ENCODE peak calls at places on chromosomes 11 and 22, in six cellular contexts. K, M, S, T, L and U are unnamed samples. For H3K4me1, the result is how much of the 10 kb centered on the place peaks cover.

GRCh38 chr11:71298016-71298550 is 45.7 kb upstream of the SHANK2 start:
- DNase-seq in K (no peak), M (peak), S (no peak), T (no peak), L (no peak), U (peak)

GRCh38 chr22:48089601-48090331 is 1327.3 kb downstream of the TBC1D22A start:
- DNase-seq in K (no peak), M (peak), S (no peak), T (peak), L (no peak), U (peak)

GRCh38 chr11:2884424-2884815 is 1.2 kb downstream of the CDKN1C start:
- DNase-seq in K (no peak), M (peak), S (peak), T (peak), L (no peak), U (no peak)

GRCh38 chr11:128784059-128784804 is 82.9 kb downstream of the KCNJ1 start:
- DNase-seq in K (no peak), M (no peak), S (no peak), T (no peak), L (no peak), U (no peak)

GRCh38 chr11:19311306-19312030 is 70.7 kb upstream of the E2F8 start:
- DNase-seq in K (peak), M (peak), S (peak), T (no peak), L (peak), U (peak)

GRCh38 chr11:70220136-70220535 is 17.0 kb downstream of the FADD start:
- DNase-seq in K (no peak), M (no peak), S (no peak), T (no peak), L (no peak), U (no peak)

GRCh38 chr11:66855574-66856495 is 1.0 kb upstream of the LRFN4 start:
- DNase-seq in K (peak), M (peak), S (peak), T (peak), L (peak), U (peak)

GRCh38 chr11:44589301-44589700 is 23.8 kb downstream of the CD82 start:
- DNase-seq in K (no peak), M (peak), S (no peak), T (no peak), L (no peak), U (no peak)

GRCh38 chr11:95154514-95154913 is 64.9 kb downstream of the ENDOD1 start:
- DNase-seq in K (no peak), M (no peak), S (peak), T (no peak), L (peak), U (peak)

GRCh38 chr11:102114032-102114431 is 3.8 kb downstream of the YAP1 start:
- DNase-seq in K (no peak), M (no peak), S (no peak), T (no peak), L (no peak), U (no peak)

GRCh38 chr11:83724704-83725114 is 438.5 kb upstream of the CCDC90B start:
- DNase-seq in K (no peak), M (no peak), S (no peak), T (no peak), L (no peak), U (peak)

GRCh38 chr22:20111045-20111688 is 4.7 kb upstream of the RANBP1 start:
- DNase-seq in K (no peak), M (no peak), S (no peak), T (peak), L (peak), U (no peak)

GRCh38 chr11:46588131-46588530 is 5.7 kb downstream of the AMBRA1 start:
- DNase-seq in K (no peak), M (no peak), S (no peak), T (no peak), L (no peak), U (no peak)

GRCh38 chr11:68213135-68213515 is at the start of gene KMT5B:
- DNase-seq in K (no peak), M (no peak), S (peak), T (no peak), L (peak), U (no peak)

GRCh38 chr11:68988486-68988885 is 7.7 kb upstream of the MRGPRD start:
- DNase-seq in K (no peak), M (no peak), S (no peak), T (no peak), L (no peak), U (no peak)

GRCh38 chr22:48886604-48887393 is 940.9 kb downstream of the BRD1 start:
- DNase-seq in K (no peak), M (peak), S (no peak), T (peak), L (no peak), U (no peak)

GRCh38 chr22:43833286-43834240 is 21.5 kb upstream of the EFCAB6 start:
- DNase-seq in K (no peak), M (peak), S (no peak), T (peak), L (no peak), U (no peak)

GRCh38 chr11:128814856-128815705 is 52.0 kb downstream of the KCNJ1 start:
- DNase-seq in K (no peak), M (peak), S (peak), T (no peak), L (no peak), U (no peak)

GRCh38 chr22:46664301-46664855 is 44.2 kb downstream of the GRAMD4 start:
- DNase-seq in K (no peak), M (no peak), S (no peak), T (no peak), L (no peak), U (no peak)

GRCh38 chr11:82974135-82974534 is 72.6 kb downstream of the DDIAS start:
- DNase-seq in K (no peak), M (no peak), S (no peak), T (no peak), L (no peak), U (no peak)

GRCh38 chr11:131094828-131095227 is 178.5 kb upstream of the SNX19 start:
- DNase-seq in K (no peak), M (no peak), S (no peak), T (no peak), L (no peak), U (no peak)

GRCh38 chr11:90204832-90205646 is 17.8 kb downstream of the CHORDC1 start:
- DNase-seq in K (peak), M (no peak), S (no peak), T (no peak), L (peak), U (no peak)

GRCh38 chr11:936199-936598 is 10.5 kb downstream of the AP2A2 start:
- DNase-seq in K (no peak), M (no peak), S (no peak), T (no peak), L (no peak), U (no peak)

GRCh38 chr22:38017272-38017920 is 33.0 kb upstream of the SOX10 start:
- DNase-seq in K (no peak), M (peak), S (peak), T (no peak), L (no peak), U (peak)

GRCh38 chr11:70020336-70021214 is 57.5 kb upstream of the ANO1 start:
- DNase-seq in K (no peak), M (no peak), S (no peak), T (peak), L (no peak), U (no peak)

GRCh38 chr11:105577645-105578044 is 32.2 kb upstream of the GRIA4 start:
- DNase-seq in K (peak), M (no peak), S (no peak), T (no peak), L (no peak), U (no peak)

GRCh38 chr11:68259122-68259959 is 12.4 kb downstream of the C11orf24 start:
- DNase-seq in K (no peak), M (no peak), S (no peak), T (no peak), L (no peak), U (no peak)

GRCh38 chr11:69122642-69123431 is 32.9 kb upstream of the SMIM38 start:
- DNase-seq in K (peak), M (no peak), S (peak), T (peak), L (peak), U (peak)

GRCh38 chr11:93718057-93718563 is 23.2 kb downstream of the TAF1D start:
- DNase-seq in K (no peak), M (no peak), S (no peak), T (no peak), L (no peak), U (no peak)

GRCh38 chr22:50545522-50546325 is at the start of gene KLHDC7B:
- DNase-seq in K (no peak), M (no peak), S (no peak), T (peak), L (no peak), U (no peak)

GRCh38 chr22:50544746-50545253 is 899 bp upstream of the KLHDC7B start:
- DNase-seq in K (no peak), M (no peak), S (peak), T (peak), L (no peak), U (no peak)

GRCh38 chr22:50544078-50544745 is 1.5 kb upstream of the KLHDC7B start:
- DNase-seq in K (no peak), M (peak), S (peak), T (peak), L (no peak), U (peak)

GRCh38 chr22:50540352-50540751 is 5.3 kb upstream of the KLHDC7B start:
- DNase-seq in K (no peak), M (no peak), S (no peak), T (peak), L (no peak), U (no peak)

DNA sequence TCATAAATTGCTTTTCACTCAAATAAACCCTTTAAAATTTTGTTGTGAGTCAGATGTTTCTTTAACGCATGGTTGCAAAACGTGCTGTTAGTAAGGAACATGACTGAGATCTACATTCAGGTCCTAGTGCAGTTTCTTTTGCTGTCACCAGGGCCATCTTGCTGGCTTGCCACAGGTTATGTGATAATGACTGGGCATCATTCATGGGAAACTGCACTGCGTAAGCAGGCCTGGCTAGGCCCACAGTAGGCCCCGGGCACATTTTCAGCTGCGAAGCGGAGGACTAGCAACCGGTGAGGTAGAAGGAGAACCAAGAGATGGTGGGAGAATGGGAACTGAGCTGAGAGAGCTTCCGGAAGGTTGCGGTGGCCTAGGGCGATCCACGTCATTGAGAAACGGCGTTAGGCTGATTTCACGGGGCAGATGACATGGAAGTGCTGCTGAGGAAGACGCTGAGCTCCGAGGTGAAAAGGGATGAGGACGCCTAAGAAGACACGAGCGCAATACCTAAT is 3.2 kb upstream of the KLHDC7B start:
- DNase-seq in K (no peak), M (no peak), S (peak), T (peak), L (no peak), U (no peak)
- H3K4me1 ChIP-seq in K (under half), M (under half), S (under half), T (half or more), L (half or more), U (under half)

DNA sequence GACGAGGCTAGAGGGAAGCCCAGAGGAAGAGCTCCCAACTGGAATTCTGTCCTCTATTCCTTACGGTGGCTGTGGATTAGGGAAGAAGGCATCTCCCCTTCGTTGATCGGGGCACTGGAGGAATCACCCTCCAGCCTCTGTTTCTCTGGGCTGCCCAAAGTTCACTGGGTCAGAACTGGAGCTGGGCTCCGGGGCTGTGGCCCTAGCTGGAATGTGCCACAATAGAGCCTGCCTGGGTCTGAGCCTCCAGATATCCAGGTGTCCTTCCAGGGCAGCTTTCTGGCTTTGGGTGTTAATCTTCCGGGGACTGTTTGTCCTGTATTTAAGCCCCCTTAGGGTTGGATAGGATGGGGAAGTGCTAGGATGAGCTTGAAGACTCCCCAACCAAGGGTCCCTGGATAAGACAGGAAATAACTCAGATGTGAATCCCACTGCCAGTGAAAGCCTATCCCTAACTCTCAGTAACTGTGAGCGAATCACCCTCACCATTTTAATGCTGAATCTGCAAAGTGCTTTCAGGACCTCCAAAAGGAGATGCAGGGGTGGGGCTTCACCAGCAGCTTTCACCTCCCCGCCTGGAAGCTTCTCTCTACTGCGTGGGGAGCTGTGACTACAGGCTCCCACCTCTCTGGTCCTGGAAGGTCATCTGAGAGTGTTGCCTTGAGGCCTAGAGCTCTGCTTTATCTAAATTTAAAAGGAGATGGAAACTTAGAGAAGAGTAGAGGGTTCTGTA is 9.5 kb downstream of the YPEL4 start:
- DNase-seq in K (no peak), M (no peak), S (no peak), T (no peak), L (no peak), U (no peak)
- TF ChIP-seq POLR2AphosphoS5 in K (no peak), M (no peak), S (no peak), T (no peak), L (no peak), U (no peak)

GRCh38 chr11:61581931-61582330 is 1.1 kb upstream of the SYT7 start:
- DNase-seq in K (no peak), M (no peak), S (no peak), T (no peak), L (no peak), U (no peak)

GRCh38 chr11:61578819-61579218 is 2.1 kb downstream of the SYT7 start:
- DNase-seq in K (no peak), M (no peak), S (no peak), T (no peak), L (no peak), U (no peak)

GRCh38 chr11:61579398-61580291 is 1.2 kb downstream of the SYT7 start:
- DNase-seq in K (no peak), M (no peak), S (no peak), T (no peak), L (no peak), U (no peak)

GRCh38 chr11:61580292-61580888 is 486 bp downstream of the SYT7 start:
- DNase-seq in K (no peak), M (no peak), S (no peak), T (peak), L (no peak), U (no peak)

DNA sequence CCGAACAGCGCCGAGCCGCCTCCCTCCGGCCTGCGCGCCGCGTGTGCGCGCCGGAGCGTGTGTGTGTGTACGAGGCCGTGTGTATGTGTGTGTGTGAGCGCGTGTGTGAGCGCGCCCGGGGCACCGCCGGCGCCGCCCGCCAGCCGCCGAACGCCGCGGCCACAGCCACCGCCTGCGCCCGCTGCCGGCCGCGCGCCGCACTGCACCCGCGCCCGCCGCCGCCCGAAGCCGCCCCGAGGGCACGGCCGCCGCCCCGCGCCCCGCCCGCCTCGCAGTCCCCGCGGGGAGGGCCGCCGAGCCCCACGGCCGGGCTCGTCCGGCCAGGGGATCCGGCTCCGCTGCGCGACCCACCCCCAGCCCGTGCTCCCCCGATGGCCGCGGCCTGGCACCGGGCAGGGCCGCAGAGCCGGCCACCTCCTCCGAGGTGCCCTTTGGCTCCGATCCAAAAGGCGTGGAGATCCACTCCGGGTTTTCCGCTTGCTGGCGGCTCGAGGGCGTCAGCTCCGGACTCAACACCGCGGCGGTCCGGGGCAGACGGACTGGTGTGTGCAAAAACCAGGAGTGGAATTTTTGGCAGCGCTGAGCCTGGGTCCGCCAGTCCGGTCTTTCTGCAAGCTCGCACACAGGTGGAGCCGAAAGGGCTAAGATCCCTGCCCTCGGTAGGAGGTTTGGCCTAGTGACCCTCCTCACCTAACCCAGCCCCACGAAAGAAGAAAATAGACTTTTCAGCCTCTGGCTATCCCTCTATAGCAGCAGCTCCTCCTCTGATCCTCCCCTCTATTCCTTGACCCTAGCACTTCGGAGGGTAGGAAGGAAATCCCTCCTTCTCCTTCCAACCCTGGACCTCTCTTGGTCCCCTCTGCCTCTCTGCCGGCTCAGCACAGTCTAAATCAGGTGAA is at the start of gene SYT7:
- DNase-seq in K (peak), M (peak), S (peak), T (peak), L (peak), U (peak)
- H3K4me3 ChIP-seq in K (peak), M (peak), S (peak), T (peak), L (peak), U (peak)

GRCh38 chr11:27390959-27391326 is 27.9 kb upstream of the CCDC34 start:
- DNase-seq in K (no peak), M (no peak), S (no peak), T (no peak), L (no peak), U (no peak)
- H3K4me1 ChIP-seq in K (half or more), M (under half), S (half or more), T (under half), L (under half), U (under half)

DNA sequence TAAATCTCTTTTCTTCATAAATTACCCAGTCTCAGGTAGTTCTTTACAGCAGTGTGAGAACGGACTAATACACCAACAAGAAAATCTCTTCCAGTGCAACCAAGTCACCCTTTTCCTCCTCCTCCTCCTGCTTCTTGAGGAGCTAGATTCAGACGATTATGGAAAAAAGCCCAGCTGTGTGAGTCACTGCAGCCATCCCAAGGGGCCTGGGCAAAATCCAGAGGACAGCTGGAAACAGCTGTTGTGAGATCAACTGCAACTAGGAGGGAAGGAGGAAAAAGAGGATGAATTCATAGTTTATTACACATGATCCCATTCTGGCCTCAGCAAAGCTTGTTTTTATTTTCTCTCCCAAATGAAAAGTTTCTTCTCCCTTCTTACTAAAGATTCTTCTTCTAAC is 32.9 kb downstream of the RBFOX2 start:
- DNase-seq in K (no peak), M (peak), S (peak), T (no peak), L (no peak), U (no peak)
- TF ChIP-seq POLR2AphosphoS5 in K (no peak), M (peak), S (peak), T (no peak), L (no peak), U (no peak)

DNA sequence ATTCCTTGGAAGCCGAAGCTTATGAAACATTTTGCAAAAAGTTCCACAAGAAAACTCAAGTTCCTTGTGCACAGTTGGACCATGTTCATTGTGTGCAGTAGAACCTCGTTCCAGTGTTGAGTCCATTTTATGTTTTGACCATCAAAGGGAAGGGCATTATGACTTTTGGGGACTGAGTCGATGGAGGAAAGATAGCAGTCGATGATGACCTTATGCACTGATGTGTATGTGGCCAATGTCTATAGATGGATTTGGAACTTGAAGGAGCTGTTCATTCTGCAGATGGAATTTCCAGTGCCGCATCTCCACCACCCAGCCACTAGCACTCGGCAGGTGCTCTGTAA is 71.5 kb upstream of the IGLL5 start:
- DNase-seq in K (no peak), M (no peak), S (no peak), T (no peak), L (no peak), U (no peak)
- H3K4me3 ChIP-seq in K (no peak), M (no peak), S (no peak), T (no peak), L (no peak), U (no peak)